ENCODE peak calls at places on chromosomes 13 and 19, in nine cellular contexts. C is upper lobe of right lung; P is uterus; H is tibial nerve; Y is fibroblast of lung; X is lower lobe of right lung; N is adipocyte; L is CD8-positive, alpha-beta memory T cell; U is A673. G is an unnamed sample.
A peak's percentile ranks its signal among the peaks of the same experiment; 100 is the strongest.

GRCh38 chr13:30319703-30320102 is 12.4 kb upstream of the KATNAL1 start:
- DNase-seq in C (no peak), H (no peak), X (no peak), L (no peak), U (peak; percentile 49), P (no peak), N (no peak), Y (no peak), G (no peak)

GRCh38 chr19:32921624-32922023 is 50.1 kb downstream of the CEP89 start:
- DNase-seq in N (no peak), U (no peak), H (no peak), C (no peak), Y (no peak), L (no peak), P (no peak), X (no peak), G (no peak)

GRCh38 chr13:92838786-92839185 is 387.8 kb upstream of the GPC6 start:
- DNase-seq in N (no peak), P (no peak), H (no peak), L (no peak), Y (peak; percentile 97), C (no peak), U (no peak), X (no peak), G (peak; percentile 82)

GRCh38 chr13:31310781-31311180 is 111.0 kb downstream of the B3GLCT start:
- DNase-seq in Y (no peak), H (no peak), P (no peak), N (peak; percentile 4), L (no peak), U (no peak), C (no peak), X (no peak), G (no peak)

GRCh38 chr13:80132741-80133601 is 208.0 kb downstream of the SPRY2 start:
- DNase-seq in H (peak; percentile 44), U (peak; percentile 78), P (peak; percentile 47), X (peak; percentile 55), L (no peak), Y (peak; percentile 65), C (peak; percentile 72), N (peak; percentile 55), G (peak; percentile 56)

GRCh38 chr13:29174093-29174492 is 354.0 kb downstream of the MTUS2 start:
- DNase-seq in C (no peak), Y (no peak), L (no peak), X (no peak), P (no peak), N (no peak), H (no peak), U (no peak), G (no peak)

GRCh38 chr19:8449830-8450229 is 5.1 kb downstream of the HNRNPM start:
- DNase-seq in L (no peak), C (no peak), N (no peak), X (no peak), Y (no peak), P (no peak), U (no peak), H (no peak), G (no peak)

GRCh38 chr19:35789978-35790944 is 14.9 kb downstream of the ARHGAP33 start:
- DNase-seq in P (no peak), H (no peak), N (no peak), C (no peak), U (no peak), Y (no peak), X (no peak), L (no peak), G (no peak)

GRCh38 chr19:31170046-31170445 is 179.2 kb downstream of the TSHZ3 start:
- DNase-seq in H (no peak), U (no peak), P (no peak), N (no peak), C (no peak), L (no peak), X (no peak), Y (no peak), G (no peak)

GRCh38 chr19:572891-573825 is 762 bp downstream of the BSG start:
- DNase-seq in P (peak; percentile 52), C (peak; percentile 80), X (peak; percentile 72), U (peak; percentile 61), H (no peak), L (no peak), Y (peak; percentile 65), N (peak; percentile 80), G (peak; percentile 49)

GRCh38 chr13:72782717-72783116 is 784 bp downstream of the PIBF1 start:
- DNase-seq in H (no peak), P (no peak), Y (peak; percentile 34), U (peak; percentile 12), L (no peak), N (peak; percentile 38), C (no peak), X (no peak), G (peak; percentile 12)

DNA sequence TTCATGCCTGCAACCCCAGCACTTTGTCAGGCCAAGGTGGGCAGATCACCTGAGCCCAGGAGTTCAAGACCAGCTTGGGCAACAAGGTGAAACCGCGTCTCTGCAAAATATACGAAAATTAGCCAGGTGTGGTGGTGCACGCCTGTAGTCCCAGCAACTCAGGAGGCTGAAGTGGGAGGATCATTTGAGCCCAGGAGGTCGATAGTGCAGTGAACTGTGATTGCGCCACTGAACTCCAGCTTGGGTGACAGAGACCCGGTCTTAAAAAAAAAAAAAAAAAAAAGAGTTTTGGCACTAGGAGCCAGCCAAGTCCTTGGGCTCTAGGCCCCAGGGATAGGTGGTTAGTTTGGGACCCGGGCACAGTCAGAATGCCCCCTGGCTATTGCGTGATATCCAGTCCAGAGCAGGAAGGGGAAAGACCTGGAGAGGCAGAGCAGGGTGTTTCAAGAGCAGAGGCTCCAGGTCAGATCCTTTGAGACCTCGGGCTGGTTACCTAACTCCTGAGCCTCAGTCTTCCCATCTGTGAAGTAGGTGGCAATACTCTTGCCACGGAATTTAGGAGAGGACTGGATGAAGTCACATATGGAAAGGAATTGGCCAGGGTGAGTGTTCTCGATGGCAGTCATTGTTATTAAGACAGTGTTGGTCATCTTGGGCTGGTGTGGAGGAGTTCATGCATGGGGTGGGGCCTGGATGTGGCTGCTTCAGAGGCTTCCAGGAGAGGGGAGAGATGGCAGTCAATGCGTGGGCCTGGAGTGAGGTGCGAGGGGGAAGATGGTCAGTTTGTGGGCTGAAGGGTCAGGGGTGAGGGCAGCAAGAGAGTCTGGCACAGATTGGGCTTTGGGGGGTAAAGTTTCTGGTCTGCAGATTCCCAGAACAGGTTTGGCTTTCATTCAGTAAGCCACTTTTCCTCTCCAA is 2.8 kb downstream of the PPP1R37 start:
- DNase-seq in X (no peak), H (no peak), P (no peak), L (no peak), U (no peak), C (no peak), Y (no peak), N (no peak), G (no peak)
- H3K4me1 ChIP-seq in X (peaks cover 60% of the 10 kb centered on the region), H (peaks cover 48% of the 10 kb centered on the region), P (peaks cover 34% of the 10 kb centered on the region), L (peaks cover 60% of the 10 kb centered on the region), U (peaks cover 28% of the 10 kb centered on the region), C (peaks cover 56% of the 10 kb centered on the region), Y (peaks cover 43% of the 10 kb centered on the region), N (peaks cover 61% of the 10 kb centered on the region), G (peaks cover 33% of the 10 kb centered on the region)

DNA sequence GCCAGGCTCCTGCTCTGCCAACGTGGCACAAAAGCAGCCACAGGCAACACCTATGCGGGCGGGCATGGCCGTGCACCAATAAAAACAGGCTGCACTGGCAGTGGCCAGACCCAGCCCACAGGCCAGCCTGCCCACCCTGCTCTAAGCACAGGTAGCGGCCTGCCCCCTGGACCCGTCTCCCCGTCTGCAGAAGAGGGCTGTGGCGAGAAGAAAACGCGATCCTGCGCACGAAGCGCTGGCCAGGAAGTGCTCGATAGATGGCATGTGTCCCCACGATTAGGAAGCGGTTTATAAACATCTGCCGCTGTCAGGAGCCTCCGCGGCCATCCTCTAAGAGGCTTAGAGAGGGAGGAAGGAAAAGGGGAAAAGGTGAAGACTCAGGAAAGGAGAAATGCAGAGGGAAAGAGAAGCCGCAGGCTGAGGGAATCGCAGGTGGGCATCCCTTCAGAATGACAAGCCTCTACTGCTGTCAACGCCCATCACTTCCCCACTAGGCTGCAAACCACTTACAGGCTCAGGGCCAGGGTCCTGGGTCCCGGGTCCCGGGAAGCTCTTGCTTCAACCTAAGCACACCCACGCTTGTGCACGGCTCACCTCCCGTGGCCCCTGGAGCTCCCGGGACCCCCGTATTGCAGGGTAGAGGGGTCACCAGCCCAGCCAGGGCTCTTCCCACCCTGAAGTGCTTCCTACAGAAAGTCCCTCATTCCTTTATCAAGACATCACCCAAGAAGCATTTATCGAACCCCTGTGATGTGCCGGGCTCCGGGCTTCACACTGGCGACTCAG is 10.5 kb downstream of the MLLT1 start:
- DNase-seq in H (no peak), N (no peak), P (no peak), C (no peak), U (no peak), X (no peak), L (no peak), Y (no peak), G (no peak)
- H3K4me1 ChIP-seq in H (peaks cover 35% of the 10 kb centered on the region), N (peaks cover 48% of the 10 kb centered on the region), P (peaks cover 39% of the 10 kb centered on the region), C (peaks cover 73% of the 10 kb centered on the region), U (peaks cover 4% of the 10 kb centered on the region), X (peaks cover 84% of the 10 kb centered on the region), L (no peaks in the 10 kb centered on the region), Y (peaks cover 29% of the 10 kb centered on the region), G (peaks cover 36% of the 10 kb centered on the region)

DNA sequence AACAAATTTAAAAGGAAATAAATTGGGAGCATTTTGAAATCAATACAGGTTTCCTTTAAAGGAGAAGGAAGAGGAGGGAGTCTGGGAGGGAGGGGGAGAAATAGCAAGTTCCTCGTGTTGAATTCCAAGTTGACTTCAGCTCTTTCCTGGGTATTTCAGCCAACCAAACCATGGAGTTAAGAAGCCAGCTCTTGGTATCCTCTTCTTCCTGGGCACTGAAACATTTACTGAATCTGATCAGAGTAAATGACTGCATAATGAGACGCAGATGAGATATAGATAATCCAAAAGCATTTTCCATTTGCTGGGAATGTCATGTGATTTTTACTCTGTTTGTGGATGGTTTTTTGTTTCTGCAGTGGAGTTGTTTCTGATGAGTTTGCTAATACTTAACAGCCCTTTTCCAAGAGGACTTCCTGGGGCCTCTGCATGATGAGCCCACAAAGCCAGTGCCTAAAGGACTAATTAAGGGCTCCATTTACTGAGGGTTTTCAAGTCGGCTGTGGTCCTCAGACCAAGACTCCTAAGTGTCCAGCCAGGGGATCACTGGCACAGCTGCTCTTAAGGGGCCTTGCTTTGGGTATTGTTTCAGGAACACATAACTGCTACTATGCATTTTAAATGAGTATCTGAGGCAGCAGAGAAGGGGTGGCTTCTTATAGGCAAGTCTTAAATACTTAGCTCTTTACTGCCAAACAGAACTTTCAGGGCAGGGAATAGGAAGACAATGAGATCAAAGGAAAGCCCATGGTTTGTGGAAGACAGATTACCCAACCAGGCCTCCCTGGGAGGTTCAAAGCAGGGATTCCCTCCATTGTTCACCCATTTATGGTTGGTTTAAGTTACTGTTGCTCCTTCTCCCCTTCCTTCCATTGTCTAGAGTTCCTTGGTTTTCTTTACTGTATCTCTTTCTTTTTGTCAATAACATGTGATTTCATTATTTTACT is 61.7 kb downstream of the TNFRSF19 start:
- DNase-seq in N (no peak), U (no peak), X (no peak), L (no peak), C (no peak), P (no peak), Y (no peak), H (no peak), G (no peak)
- H3K4me1 ChIP-seq in N (peaks cover 5% of the 10 kb centered on the region), U (no peaks in the 10 kb centered on the region), X (peaks cover 39% of the 10 kb centered on the region), L (no peaks in the 10 kb centered on the region), C (no peaks in the 10 kb centered on the region), P (no peaks in the 10 kb centered on the region), Y (no peaks in the 10 kb centered on the region), H (peaks cover 7% of the 10 kb centered on the region), G (peaks cover 4% of the 10 kb centered on the region)

DNA sequence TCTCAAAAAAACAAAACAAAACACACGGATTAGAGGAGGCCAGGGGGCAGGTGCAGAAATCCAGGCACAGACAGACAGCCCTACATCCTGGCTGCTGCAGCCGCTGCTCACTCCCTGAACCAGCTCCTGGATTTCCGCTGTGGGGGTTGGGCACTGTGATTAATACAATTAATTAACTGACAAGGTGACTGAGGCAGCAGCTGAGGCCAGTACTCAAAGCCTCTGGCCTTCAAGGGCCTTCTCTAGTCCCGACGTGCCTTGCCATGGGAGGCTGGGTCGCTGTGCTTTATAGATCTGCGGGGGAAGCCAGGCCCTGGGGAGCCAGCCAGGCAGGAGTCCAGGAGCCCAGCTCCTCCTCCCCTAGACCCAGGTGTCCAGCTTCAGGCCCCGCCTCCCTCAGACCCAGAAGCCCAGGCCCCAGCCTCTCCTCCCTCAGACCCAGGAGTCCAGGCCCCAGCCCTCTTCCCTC is 4.6 kb downstream of the NECTIN2 start:
- DNase-seq in C (no peak), Y (no peak), H (no peak), P (peak; percentile 22), U (no peak), L (no peak), N (no peak), X (no peak), G (no peak)
- H3K4me1 ChIP-seq in C (peaks cover 20% of the 10 kb centered on the region), Y (peaks cover 3% of the 10 kb centered on the region), H (peaks cover 20% of the 10 kb centered on the region), P (peaks cover 12% of the 10 kb centered on the region), U (peaks cover 23% of the 10 kb centered on the region), L (peaks cover 15% of the 10 kb centered on the region), N (peaks cover 19% of the 10 kb centered on the region), X (peaks cover 28% of the 10 kb centered on the region), G (peaks cover 35% of the 10 kb centered on the region)